ENCODE peak calls at places on chromosomes 13 and 19, in nine cellular contexts. One of them, this sample, is unnamed.

GRCh38 chr13:26300140-26300539 is 46.2 kb downstream of the CDK8 start:
- DNase-seq in cardiac muscle cell: peak; percentile 64
- DNase-seq in thoracic aorta: no peak
- DNase-seq in suprapubic skin: no peak
- DNase-seq in left lung: no peak
- DNase-seq in body of pancreas: no peak
- DNase-seq in ovary: no peak
- DNase-seq in uterus: no peak
- DNase-seq in mammary epithelial cell: peak; percentile 70
- DNase-seq in this sample: no peak

GRCh38 chr13:32142956-32143375 is 111.4 kb downstream of the FRY start:
- DNase-seq in cardiac muscle cell: peak; percentile 81
- DNase-seq in thoracic aorta: no peak
- DNase-seq in suprapubic skin: no peak
- DNase-seq in left lung: no peak
- DNase-seq in body of pancreas: no peak
- DNase-seq in ovary: no peak
- DNase-seq in uterus: no peak
- DNase-seq in mammary epithelial cell: peak; percentile 17
- DNase-seq in this sample: no peak

GRCh38 chr19:294819-295686 is 3.9 kb upstream of the PLPP2 start:
- DNase-seq in cardiac muscle cell: peak; percentile 32
- DNase-seq in thoracic aorta: no peak
- DNase-seq in suprapubic skin: no peak
- DNase-seq in left lung: peak; percentile 86
- DNase-seq in body of pancreas: peak; percentile 36
- DNase-seq in ovary: no peak
- DNase-seq in uterus: no peak
- DNase-seq in mammary epithelial cell: no peak
- DNase-seq in this sample: no peak

GRCh38 chr13:99585609-99586008 is 84.3 kb downstream of the TM9SF2 start:
- DNase-seq in cardiac muscle cell: peak; percentile 27
- DNase-seq in thoracic aorta: no peak
- DNase-seq in suprapubic skin: no peak
- DNase-seq in left lung: no peak
- DNase-seq in body of pancreas: no peak
- DNase-seq in ovary: no peak
- DNase-seq in uterus: no peak
- DNase-seq in mammary epithelial cell: no peak
- DNase-seq in this sample: no peak

GRCh38 chr19:17242431-17243208 is 3.1 kb downstream of the NR2F6 start:
- DNase-seq in cardiac muscle cell: no peak
- DNase-seq in thoracic aorta: no peak
- DNase-seq in suprapubic skin: no peak
- DNase-seq in left lung: no peak
- DNase-seq in body of pancreas: no peak
- DNase-seq in ovary: no peak
- DNase-seq in uterus: no peak
- DNase-seq in mammary epithelial cell: no peak
- DNase-seq in this sample: no peak

GRCh38 chr13:36519432-36519831 is 87.1 kb downstream of the CCNA1 start:
- DNase-seq in cardiac muscle cell: no peak
- DNase-seq in thoracic aorta: no peak
- DNase-seq in suprapubic skin: no peak
- DNase-seq in left lung: no peak
- DNase-seq in body of pancreas: no peak
- DNase-seq in ovary: no peak
- DNase-seq in uterus: no peak
- DNase-seq in mammary epithelial cell: no peak
- DNase-seq in this sample: no peak

GRCh38 chr13:30802953-30803478 is 67.7 kb downstream of the ALOX5AP start:
- DNase-seq in cardiac muscle cell: peak; percentile 87
- DNase-seq in thoracic aorta: peak; percentile 54
- DNase-seq in suprapubic skin: peak; percentile 93
- DNase-seq in left lung: peak; percentile 97
- DNase-seq in body of pancreas: peak; percentile 82
- DNase-seq in ovary: peak; percentile 86
- DNase-seq in uterus: peak; percentile 90
- DNase-seq in mammary epithelial cell: peak; percentile 77
- DNase-seq in this sample: peak; percentile 92

GRCh38 chr19:50148528-50148927 is 14.6 kb downstream of the IZUMO2 start:
- DNase-seq in cardiac muscle cell: no peak
- DNase-seq in thoracic aorta: no peak
- DNase-seq in suprapubic skin: no peak
- DNase-seq in left lung: no peak
- DNase-seq in body of pancreas: no peak
- DNase-seq in ovary: no peak
- DNase-seq in uterus: no peak
- DNase-seq in mammary epithelial cell: no peak
- DNase-seq in this sample: no peak

GRCh38 chr13:35909837-35910236 is 221.3 kb downstream of the DCLK1 start:
- DNase-seq in cardiac muscle cell: no peak
- DNase-seq in thoracic aorta: no peak
- DNase-seq in suprapubic skin: no peak
- DNase-seq in left lung: no peak
- DNase-seq in body of pancreas: no peak
- DNase-seq in ovary: no peak
- DNase-seq in uterus: no peak
- DNase-seq in mammary epithelial cell: no peak
- DNase-seq in this sample: no peak

GRCh38 chr13:102945324-102945815 is 99.5 kb downstream of the ERCC5 start:
- DNase-seq in cardiac muscle cell: no peak
- DNase-seq in thoracic aorta: no peak
- DNase-seq in suprapubic skin: no peak
- DNase-seq in left lung: no peak
- DNase-seq in body of pancreas: no peak
- DNase-seq in ovary: no peak
- DNase-seq in uterus: no peak
- DNase-seq in mammary epithelial cell: no peak
- DNase-seq in this sample: no peak

GRCh38 chr13:106917673-106918652 is 350.0 kb upstream of the ARGLU1 start:
- DNase-seq in cardiac muscle cell: peak; percentile 84
- DNase-seq in thoracic aorta: peak; percentile 9
- DNase-seq in suprapubic skin: peak; percentile 76
- DNase-seq in left lung: peak; percentile 93
- DNase-seq in body of pancreas: peak; percentile 65
- DNase-seq in ovary: peak; percentile 55
- DNase-seq in uterus: peak; percentile 74
- DNase-seq in mammary epithelial cell: peak; percentile 59
- DNase-seq in this sample: peak; percentile 81

GRCh38 chr13:64239372-64239771 is 2823.7 kb upstream of the PCDH20 start:
- DNase-seq in cardiac muscle cell: peak; percentile 63
- DNase-seq in thoracic aorta: no peak
- DNase-seq in suprapubic skin: no peak
- DNase-seq in left lung: no peak
- DNase-seq in body of pancreas: no peak
- DNase-seq in ovary: no peak
- DNase-seq in uterus: no peak
- DNase-seq in mammary epithelial cell: no peak
- DNase-seq in this sample: no peak

GRCh38 chr13:34655554-34655953 is 286.5 kb upstream of the NBEA start:
- DNase-seq in cardiac muscle cell: no peak
- DNase-seq in thoracic aorta: no peak
- DNase-seq in suprapubic skin: no peak
- DNase-seq in left lung: no peak
- DNase-seq in body of pancreas: no peak
- DNase-seq in ovary: no peak
- DNase-seq in uterus: no peak
- DNase-seq in mammary epithelial cell: no peak
- DNase-seq in this sample: no peak

GRCh38 chr19:32230441-32230840 is 115.0 kb upstream of the ZNF507 start:
- DNase-seq in cardiac muscle cell: no peak
- DNase-seq in thoracic aorta: no peak
- DNase-seq in suprapubic skin: no peak
- DNase-seq in left lung: no peak
- DNase-seq in body of pancreas: no peak
- DNase-seq in ovary: no peak
- DNase-seq in uterus: no peak
- DNase-seq in mammary epithelial cell: no peak
- DNase-seq in this sample: no peak

GRCh38 chr13:73578251-73578875 is 519.6 kb downstream of the KLF5 start:
- DNase-seq in cardiac muscle cell: peak; percentile 47
- DNase-seq in thoracic aorta: no peak
- DNase-seq in suprapubic skin: no peak
- DNase-seq in left lung: no peak
- DNase-seq in body of pancreas: no peak
- DNase-seq in ovary: no peak
- DNase-seq in uterus: no peak
- DNase-seq in mammary epithelial cell: no peak
- DNase-seq in this sample: no peak

GRCh38 chr13:30216111-30216510 is 91.2 kb downstream of the KATNAL1 start:
- DNase-seq in cardiac muscle cell: no peak
- DNase-seq in thoracic aorta: no peak
- DNase-seq in suprapubic skin: no peak
- DNase-seq in left lung: no peak
- DNase-seq in body of pancreas: no peak
- DNase-seq in ovary: no peak
- DNase-seq in uterus: no peak
- DNase-seq in mammary epithelial cell: no peak
- DNase-seq in this sample: no peak

GRCh38 chr13:101917475-101917810 is 465.0 kb downstream of the ITGBL1 start:
- DNase-seq in cardiac muscle cell: no peak
- DNase-seq in thoracic aorta: no peak
- DNase-seq in suprapubic skin: no peak
- DNase-seq in left lung: peak; percentile 62
- DNase-seq in body of pancreas: peak; percentile 16
- DNase-seq in ovary: no peak
- DNase-seq in uterus: no peak
- DNase-seq in mammary epithelial cell: no peak
- DNase-seq in this sample: no peak

DNA sequence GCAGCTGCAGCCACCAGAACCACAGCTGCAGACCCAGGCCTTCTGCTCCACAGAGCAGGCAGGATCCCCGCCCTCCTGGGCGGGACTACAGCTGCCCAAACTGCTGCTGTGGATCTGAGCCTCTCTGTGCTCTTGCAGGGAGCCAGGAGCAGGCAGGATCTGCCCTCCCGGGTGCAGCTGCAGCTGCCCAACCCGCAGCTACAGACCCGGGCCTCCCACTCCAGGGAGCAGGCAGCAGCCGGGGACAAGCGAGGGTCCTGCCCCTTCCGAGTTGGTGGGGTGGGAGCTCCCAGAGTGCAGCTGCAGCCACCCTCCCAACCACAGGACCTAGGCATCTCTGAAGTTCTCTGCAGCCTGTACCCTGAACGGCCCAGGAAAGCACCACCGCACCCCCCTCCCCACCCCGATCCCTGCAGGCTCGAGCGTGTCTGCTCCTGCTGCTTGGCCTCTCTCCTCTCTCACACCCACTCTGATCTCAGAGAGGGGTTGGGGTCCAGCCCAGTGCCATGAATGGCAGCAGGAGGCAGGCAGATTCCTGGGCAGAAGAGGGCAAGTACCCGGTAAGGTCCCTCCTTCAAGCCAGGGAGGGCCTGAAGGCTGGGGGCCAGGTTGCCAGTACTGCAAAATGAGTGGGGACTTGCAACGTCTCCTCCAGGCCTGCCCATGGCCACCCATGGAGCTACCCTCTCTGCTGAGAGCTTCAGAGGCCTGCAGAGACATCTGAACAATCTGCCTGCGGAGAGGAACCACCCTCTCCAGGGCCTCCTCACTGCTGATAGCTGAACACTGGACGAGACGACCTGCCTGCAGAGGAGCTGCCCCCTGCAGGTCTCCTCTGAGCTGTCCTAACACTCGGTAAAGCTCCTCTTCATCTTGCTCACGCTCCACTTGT is 16.4 kb upstream of the EMP3 start:
- DNase-seq in cardiac muscle cell: peak; percentile 39
- DNase-seq in thoracic aorta: no peak
- DNase-seq in suprapubic skin: no peak
- DNase-seq in left lung: no peak
- DNase-seq in body of pancreas: no peak
- DNase-seq in ovary: no peak
- DNase-seq in uterus: no peak
- DNase-seq in mammary epithelial cell: no peak
- DNase-seq in this sample: no peak
- TF ChIP-seq CTCF in cardiac muscle cell: peak; percentile 41
- TF ChIP-seq CTCF in thoracic aorta: no peak
- TF ChIP-seq CTCF in suprapubic skin: no peak
- TF ChIP-seq CTCF in left lung: no peak
- TF ChIP-seq CTCF in body of pancreas: no peak
- TF ChIP-seq CTCF in ovary: no peak
- TF ChIP-seq CTCF in uterus: no peak
- TF ChIP-seq CTCF in mammary epithelial cell: no peak
- TF ChIP-seq CTCF in this sample: no peak

GRCh38 chr19:19453129-19453461 is 47.6 kb downstream of the GATAD2A start:
- DNase-seq in cardiac muscle cell: no peak
- DNase-seq in thoracic aorta: no peak
- DNase-seq in suprapubic skin: no peak
- DNase-seq in left lung: no peak
- DNase-seq in body of pancreas: no peak
- DNase-seq in ovary: no peak
- DNase-seq in uterus: no peak
- DNase-seq in mammary epithelial cell: no peak
- DNase-seq in this sample: no peak
- H3K27ac ChIP-seq in cardiac muscle cell: no peak overlapping the region
- H3K27ac ChIP-seq in thoracic aorta: no peak overlapping the region
- H3K27ac ChIP-seq in suprapubic skin: no peak overlapping the region
- H3K27ac ChIP-seq in left lung: no peak overlapping the region
- H3K27ac ChIP-seq in body of pancreas: no peak overlapping the region
- H3K27ac ChIP-seq in ovary: no peak overlapping the region
- H3K27ac ChIP-seq in uterus: no peak overlapping the region
- H3K27ac ChIP-seq in mammary epithelial cell: no peak overlapping the region
- H3K27ac ChIP-seq in this sample: no peak overlapping the region

GRCh38 chr13:50805805-50806204 is 37.7 kb downstream of the DLEU7 start:
- DNase-seq in cardiac muscle cell: peak; percentile 34
- DNase-seq in thoracic aorta: no peak
- DNase-seq in suprapubic skin: no peak
- DNase-seq in left lung: no peak
- DNase-seq in body of pancreas: no peak
- DNase-seq in ovary: no peak
- DNase-seq in uterus: no peak
- DNase-seq in mammary epithelial cell: peak; percentile 8
- DNase-seq in this sample: no peak
- TF ChIP-seq CTCF in cardiac muscle cell: peak; percentile 7
- TF ChIP-seq CTCF in thoracic aorta: no peak
- TF ChIP-seq CTCF in suprapubic skin: no peak
- TF ChIP-seq CTCF in left lung: no peak
- TF ChIP-seq CTCF in body of pancreas: no peak
- TF ChIP-seq CTCF in ovary: no peak
- TF ChIP-seq CTCF in uterus: no peak
- TF ChIP-seq CTCF in mammary epithelial cell: no peak
- TF ChIP-seq CTCF in this sample: no peak

DNA sequence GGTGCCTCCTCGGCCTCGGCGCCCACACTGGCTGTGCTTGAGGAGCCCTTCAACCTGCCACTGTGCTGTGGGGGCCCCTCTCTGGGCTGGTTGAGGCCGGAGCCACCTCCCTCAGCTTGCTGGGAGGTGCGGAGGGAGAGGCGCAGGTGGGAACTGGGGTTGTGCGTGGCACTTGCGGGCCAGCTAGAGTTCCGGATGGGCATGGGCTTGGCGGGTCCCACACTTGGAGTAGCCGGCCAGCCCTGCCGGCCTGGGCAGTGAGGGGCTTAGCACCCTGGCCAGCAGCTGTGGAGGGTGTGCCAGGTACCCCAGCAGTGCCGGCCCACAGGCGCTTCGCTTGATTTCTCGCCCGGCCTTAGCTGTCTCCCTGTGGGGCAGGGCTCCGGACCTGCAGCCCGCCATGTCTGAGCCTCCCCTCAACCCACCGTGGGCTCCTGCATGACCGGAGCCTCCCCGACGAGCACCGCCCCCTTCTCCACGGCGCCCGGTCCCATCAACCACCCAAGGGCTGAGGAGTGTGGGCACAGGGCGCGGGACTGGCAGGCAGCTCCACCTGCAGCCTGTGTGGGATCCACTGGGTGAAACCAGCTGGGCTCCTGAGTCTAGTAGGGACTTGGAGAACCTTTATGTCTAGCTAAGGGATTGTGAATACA is 723.8 kb downstream of the DIAPH3 start:
- DNase-seq in cardiac muscle cell: no peak
- DNase-seq in thoracic aorta: no peak
- DNase-seq in suprapubic skin: no peak
- DNase-seq in left lung: peak; percentile 73
- DNase-seq in body of pancreas: no peak
- DNase-seq in ovary: no peak
- DNase-seq in uterus: no peak
- DNase-seq in mammary epithelial cell: no peak
- DNase-seq in this sample: no peak
- H3K27ac ChIP-seq in cardiac muscle cell: no peak overlapping the region
- H3K27ac ChIP-seq in thoracic aorta: no peak overlapping the region
- H3K27ac ChIP-seq in suprapubic skin: no peak overlapping the region
- H3K27ac ChIP-seq in left lung: no peak overlapping the region
- H3K27ac ChIP-seq in body of pancreas: no peak overlapping the region
- H3K27ac ChIP-seq in ovary: no peak overlapping the region
- H3K27ac ChIP-seq in uterus: no peak overlapping the region
- H3K27ac ChIP-seq in mammary epithelial cell: no peak overlapping the region
- H3K27ac ChIP-seq in this sample: no peak overlapping the region

This sample was measured in right lobe of liver.